ENCODE peak calls at places on chromosomes 13 and 19, in four cellular contexts. E is naive thymus-derived CD8-positive, alpha-beta T cell; P is heart right ventricle; G is CD4-positive, alpha-beta T cell. O is an unnamed sample.

GRCh38 chr13:23632741-23633140 is 62.5 kb downstream of the TNFRSF19 start:
- DNase-seq in G (no peak), E (no peak), P (no peak), O (no peak)

GRCh38 chr13:93927431-93927830 is 552.1 kb downstream of the DCT start:
- DNase-seq in P (no peak), G (no peak), E (no peak), O (no peak)

GRCh38 chr13:100588350-100589177 is at the start of gene GGACT:
- DNase-seq in P (peak; percentile 83), G (peak; percentile 81), E (peak; percentile 89), O (peak; percentile 47)

GRCh38 chr19:56167064-56167578 is 8.7 kb upstream of the GALP start:
- DNase-seq in P (no peak), E (no peak), G (no peak), O (no peak)

GRCh38 chr13:69755101-69755500 is 352.5 kb upstream of the ATXN8OS start:
- DNase-seq in G (no peak), E (no peak), P (no peak), O (no peak)

GRCh38 chr19:47848425-47848824 is 10.6 kb upstream of the TPRX2 start:
- DNase-seq in E (no peak), P (no peak), G (no peak), O (no peak)

GRCh38 chr13:107764012-107764411 is 451.3 kb downstream of the LIG4 start:
- DNase-seq in P (no peak), E (no peak), G (no peak), O (no peak)

GRCh38 chr19:14265285-14266036 is 59.5 kb upstream of the ADGRL1 start:
- DNase-seq in E (no peak), G (no peak), P (no peak), O (no peak)

GRCh38 chr13:67614577-67614976 is 384.4 kb upstream of the PCDH9 start:
- DNase-seq in E (no peak), P (no peak), G (no peak), O (no peak)

GRCh38 chr19:925912-926594 is at the start of gene ARID3A:
- DNase-seq in P (peak; percentile 56), G (no peak), E (no peak), O (no peak)

GRCh38 chr19:20423381-20424207 is 142.0 kb downstream of the ZNF737 start:
- DNase-seq in E (peak; percentile 28), G (peak; percentile 6), P (peak; percentile 57), O (no peak)

GRCh38 chr19:10936661-10937084 is 8.1 kb downstream of the TIMM29 start:
- DNase-seq in P (no peak), E (peak; percentile 67), G (no peak), O (peak; percentile 58)

GRCh38 chr19:1810439-1811160 is 1.5 kb downstream of the ATP8B3 start:
- DNase-seq in P (no peak), E (no peak), G (no peak), O (no peak)

GRCh38 chr13:102901615-102902305 is 55.9 kb downstream of the ERCC5 start:
- DNase-seq in E (no peak), P (no peak), G (no peak), O (no peak)

GRCh38 chr13:75934889-75935288 is 298.8 kb downstream of the LMO7 start:
- DNase-seq in E (no peak), G (no peak), P (no peak), O (no peak)

GRCh38 chr19:11137542-11138384 is 17.8 kb downstream of the SPC24 start:
- DNase-seq in P (peak; percentile 79), E (peak; percentile 54), G (peak; percentile 53), O (peak; percentile 81)

GRCh38 chr13:94920578-94920977 is 208.2 kb upstream of the SOX21 start:
- DNase-seq in G (no peak), P (no peak), E (no peak), O (no peak)

GRCh38 chr13:27830010-27830409 is 37.7 kb downstream of the GSX1 start:
- DNase-seq in E (peak; percentile 59), G (peak; percentile 47), P (peak; percentile 48), O (no peak)

GRCh38 chr19:38191747-38192146 is 32.3 kb downstream of the DPF1 start:
- DNase-seq in E (no peak), P (no peak), G (no peak), O (no peak)

GRCh38 chr13:62453761-62454160 is 1038.1 kb upstream of the PCDH20 start:
- DNase-seq in G (no peak), P (no peak), E (no peak), O (no peak)

GRCh38 chr13:19927117-19927734 is 31.3 kb upstream of the ZMYM2 start:
- DNase-seq in P (no peak), G (no peak), E (peak; percentile 27), O (no peak)

GRCh38 chr13:48006396-48006795 is 5.3 kb upstream of the SUCLA2 start:
- DNase-seq in G (no peak), E (no peak), P (no peak), O (no peak)

GRCh38 chr19:18478545-18479311 is 40.8 kb upstream of the ISYNA1 start:
- DNase-seq in P (peak; percentile 71), E (no peak), G (peak; percentile 15), O (peak; percentile 87)

GRCh38 chr19:35260694-35261304 is 8.0 kb upstream of the USF2 start:
- DNase-seq in E (no peak), P (no peak), G (no peak), O (no peak)

GRCh38 chr19:40304306-40304705 is 19.2 kb upstream of the AKT2 start:
- DNase-seq in G (no peak), P (no peak), E (no peak), O (no peak)

GRCh38 chr19:48868196-48868886 is at the start of gene PLEKHA4:
- DNase-seq in P (peak; percentile 81), E (no peak), G (no peak), O (peak; percentile 29)

GRCh38 chr19:5254543-5254942 is 86.1 kb downstream of the PTPRS start:
- DNase-seq in G (no peak), E (no peak), P (no peak), O (no peak)

GRCh38 chr19:14004619-14005380 is 1.3 kb downstream of the RFX1 start:
- DNase-seq in E (peak; percentile 23), G (no peak), P (peak; percentile 60), O (peak; percentile 28)

GRCh38 chr13:40116008-40116407 is 460.5 kb downstream of the COG6 start:
- DNase-seq in P (no peak), G (peak; percentile 4), E (no peak), O (peak; percentile 78)

GRCh38 chr13:51714663-51715168 is 89.2 kb downstream of the DHRS12 start:
- DNase-seq in G (no peak), E (no peak), P (no peak), O (no peak)

GRCh38 chr19:36638862-36639510 is 27.7 kb downstream of the ZNF461 start:
- DNase-seq in G (no peak), P (no peak), E (no peak), O (no peak)

GRCh38 chr19:8128551-8128950 is 20.8 kb downstream of the FBN3 start:
- DNase-seq in G (no peak), E (no peak), P (no peak), O (no peak)

GRCh38 chr13:36998624-36999041 is 507 bp downstream of the ALG5 start:
- DNase-seq in G (peak; percentile 8), P (peak; percentile 26), E (no peak), O (no peak)

GRCh38 chr19:56106397-56106849 is 14.7 kb downstream of the ZNF787 start:
- DNase-seq in P (peak; percentile 15), G (no peak), E (no peak), O (no peak)

GRCh38 chr13:20363162-20363561 is 131.0 kb upstream of the GJB6 start:
- DNase-seq in P (no peak), E (no peak), G (no peak), O (no peak)

GRCh38 chr19:44585371-44586141 is 27.8 kb upstream of the IGSF23 start:
- DNase-seq in P (no peak), E (no peak), G (no peak), O (no peak)

GRCh38 chr19:38898788-38899446 is 501 bp downstream of the SIRT2 start:
- DNase-seq in P (no peak), G (no peak), E (no peak), O (no peak)

GRCh38 chr19:46482645-46483044 is 11.3 kb upstream of the PNMA8A start:
- DNase-seq in P (no peak), G (no peak), E (no peak), O (no peak)